ENCODE peak calls at places on chromosomes 16 and 17, in nine cellular contexts. P is keratinocyte, S is neural crest cell, G is Peyer's patch, L is brain microvascular endothelial cell, U is stomach, Z is BJ, B is ascending aorta, V is heart right ventricle. X is an unnamed sample.

GRCh38 chr17:3961564-3962047 is 2.6 kb downstream of the ATP2A3 start:
- DNase-seq in P (no peak), S (no peak), G (peak), L (no peak), U (no peak), Z (no peak), B (no peak), V (no peak), X (no peak)

GRCh38 chr16:87363771-87364476 is 19.7 kb downstream of the FBXO31 start:
- DNase-seq in P (no peak), S (no peak), G (no peak), L (no peak), U (peak), Z (no peak), B (no peak), V (peak), X (no peak)

GRCh38 chr17:70320642-70321345 is 151.5 kb downstream of the KCNJ2 start:
- DNase-seq in P (no peak), S (no peak), G (no peak), L (no peak), U (no peak), Z (no peak), B (no peak), V (no peak), X (no peak)

GRCh38 chr16:86523166-86523740 is 12.9 kb downstream of the FOXF1 start:
- DNase-seq in P (no peak), S (no peak), G (no peak), L (no peak), U (no peak), Z (no peak), B (no peak), V (no peak), X (no peak)

GRCh38 chr17:1130191-1130590 is 49.6 kb downstream of the ABR start:
- DNase-seq in P (no peak), S (no peak), G (no peak), L (no peak), U (no peak), Z (no peak), B (no peak), V (no peak), X (no peak)

GRCh38 chr17:65593870-65594584 is 32.6 kb upstream of the AXIN2 start:
- DNase-seq in P (no peak), S (no peak), G (no peak), L (peak), U (no peak), Z (no peak), B (no peak), V (no peak), X (no peak)

GRCh38 chr17:81511800-81512559 is 619 bp downstream of the ACTG1 start:
- DNase-seq in P (no peak), S (no peak), G (peak), L (no peak), U (no peak), Z (no peak), B (no peak), V (no peak), X (peak)

GRCh38 chr17:31216053-31216751 is 80.8 kb downstream of the OMG start:
- DNase-seq in P (no peak), S (no peak), G (no peak), L (peak), U (no peak), Z (peak), B (no peak), V (no peak), X (no peak)

GRCh38 chr17:48012151-48012520 is 25.5 kb downstream of the COPZ2 start:
- DNase-seq in P (no peak), S (peak), G (peak), L (no peak), U (peak), Z (no peak), B (no peak), V (peak), X (peak)

GRCh38 chr17:72053069-72053846 is 67.6 kb upstream of the SOX9 start:
- DNase-seq in P (no peak), S (no peak), G (no peak), L (no peak), U (no peak), Z (no peak), B (no peak), V (no peak), X (no peak)

GRCh38 chr16:21166561-21166961 is 8.1 kb downstream of the LDAF1 start:
- DNase-seq in P (no peak), S (no peak), G (no peak), L (no peak), U (no peak), Z (no peak), B (no peak), V (no peak), X (no peak)

GRCh38 chr17:8311131-8311790 is 1.2 kb downstream of the ARHGEF15 start:
- DNase-seq in P (no peak), S (no peak), G (no peak), L (no peak), U (no peak), Z (no peak), B (no peak), V (peak), X (no peak)

GRCh38 chr17:18981642-18982424 is 22.7 kb downstream of the FAM83G start:
- DNase-seq in P (no peak), S (no peak), G (peak), L (peak), U (peak), Z (no peak), B (no peak), V (no peak), X (no peak)

GRCh38 chr17:80754846-80755245 is 210.2 kb downstream of the RPTOR start:
- DNase-seq in P (no peak), S (no peak), G (no peak), L (no peak), U (no peak), Z (no peak), B (no peak), V (no peak), X (no peak)

GRCh38 chr16:5398203-5398602 is 300.6 kb upstream of the EEF2KMT start:
- DNase-seq in P (no peak), S (no peak), G (no peak), L (no peak), U (no peak), Z (no peak), B (no peak), V (no peak), X (no peak)

GRCh38 chr17:55442953-55443683 is 21.5 kb upstream of the MMD start:
- DNase-seq in P (no peak), S (no peak), G (no peak), L (no peak), U (no peak), Z (no peak), B (no peak), V (no peak), X (no peak)

GRCh38 chr17:68498479-68499326 is 13.5 kb upstream of the PRKAR1A start:
- DNase-seq in P (no peak), S (no peak), G (no peak), L (no peak), U (peak), Z (no peak), B (no peak), V (peak), X (no peak)

GRCh38 chr17:78485416-78486168 is 91.6 kb downstream of the DNAH17 start:
- DNase-seq in P (no peak), S (no peak), G (no peak), L (no peak), U (no peak), Z (no peak), B (no peak), V (no peak), X (no peak)

GRCh38 chr16:85615014-85615851 is 2.1 kb downstream of the GSE1 start:
- DNase-seq in P (peak), S (no peak), G (peak), L (no peak), U (peak), Z (no peak), B (no peak), V (peak), X (no peak)

GRCh38 chr17:6241996-6242395 is 171.8 kb downstream of the WSCD1 start:
- DNase-seq in P (no peak), S (no peak), G (no peak), L (no peak), U (no peak), Z (no peak), B (no peak), V (no peak), X (no peak)

GRCh38 chr16:72815348-72816318 is 232.3 kb downstream of the ZFHX3 start:
- DNase-seq in P (no peak), S (no peak), G (no peak), L (no peak), U (no peak), Z (no peak), B (no peak), V (no peak), X (no peak)

GRCh38 chr16:72821551-72821950 is 226.4 kb downstream of the ZFHX3 start:
- DNase-seq in P (no peak), S (no peak), G (no peak), L (no peak), U (no peak), Z (no peak), B (no peak), V (no peak), X (no peak)

GRCh38 chr16:72814226-72814625 is 233.7 kb downstream of the ZFHX3 start:
- DNase-seq in P (no peak), S (no peak), G (no peak), L (no peak), U (no peak), Z (no peak), B (no peak), V (no peak), X (no peak)

GRCh38 chr16:72819345-72819744 is 228.6 kb downstream of the ZFHX3 start:
- DNase-seq in P (no peak), S (no peak), G (no peak), L (peak), U (no peak), Z (peak), B (no peak), V (no peak), X (no peak)

GRCh38 chr16:72818286-72818845 is 229.6 kb downstream of the ZFHX3 start:
- DNase-seq in P (no peak), S (no peak), G (no peak), L (no peak), U (no peak), Z (no peak), B (no peak), V (no peak), X (no peak)
- TF ChIP-seq CTCF in P (peak), S (peak), G (no peak), L (peak), U (no peak), Z (peak), B (no peak), V (no peak), X (no peak)

GRCh38 chr17:50883850-50884291 is 17.7 kb upstream of the TOB1 start:
- DNase-seq in P (no peak), S (no peak), G (no peak), L (no peak), U (peak), Z (no peak), B (no peak), V (no peak), X (peak)
- TF ChIP-seq CTCF in P (no peak), S (no peak), G (no peak), L (no peak), U (no peak), Z (no peak), B (no peak), V (no peak), X (no peak)

DNA sequence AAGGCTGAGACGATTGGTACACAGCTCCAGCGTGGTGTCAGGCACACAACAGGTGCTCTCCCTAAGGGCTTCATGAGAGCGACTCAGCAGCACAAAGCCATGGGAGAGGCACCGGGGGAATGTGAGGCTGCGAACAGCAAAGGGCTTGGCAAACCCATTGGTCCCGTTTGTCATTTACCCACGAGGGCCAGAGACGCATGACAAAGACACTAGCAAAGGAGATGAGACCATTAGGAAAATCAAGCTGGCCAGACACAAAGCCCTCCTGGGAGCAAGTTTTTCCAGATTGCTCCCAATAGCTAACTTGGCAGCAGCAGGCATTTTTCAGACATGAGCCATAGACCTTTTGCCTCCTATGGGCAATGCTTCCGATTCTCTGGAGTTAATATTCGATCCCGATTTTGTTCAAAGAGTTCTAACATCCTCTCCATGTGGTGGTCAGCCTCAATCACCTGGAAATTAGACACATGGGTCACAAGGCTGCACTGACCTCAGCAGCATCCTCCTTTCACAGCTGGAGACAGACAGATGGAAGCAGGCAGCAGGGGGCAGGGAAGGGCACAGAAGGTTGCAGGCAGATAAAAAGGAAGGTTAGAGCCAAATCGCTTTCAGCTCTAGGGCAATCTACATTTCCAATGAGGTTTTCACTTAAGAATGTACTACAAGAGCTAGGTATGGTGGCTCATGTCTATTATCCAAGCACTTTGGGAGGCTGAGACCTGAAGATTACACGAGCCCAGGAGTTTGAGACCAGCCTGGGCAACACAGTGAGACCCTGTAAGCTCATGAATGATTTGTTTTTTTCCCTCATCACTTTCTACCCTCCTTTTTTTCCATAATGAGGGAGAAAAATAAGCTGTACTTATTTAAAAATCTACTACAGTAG is 38.1 kb downstream of the TK2 start:
- DNase-seq in P (no peak), S (no peak), G (peak), L (peak), U (peak), Z (no peak), B (no peak), V (no peak), X (no peak)
- TF ChIP-seq CTCF in P (no peak), S (no peak), G (peak), L (peak), U (no peak), Z (peak), B (peak), V (peak), X (no peak)

GRCh38 chr16:3058173-3059030 is 7.0 kb upstream of the IL32 start:
- DNase-seq in P (no peak), S (no peak), G (peak), L (no peak), U (peak), Z (no peak), B (no peak), V (peak), X (no peak)
- TF ChIP-seq CTCF in P (peak), S (no peak), G (no peak), L (peak), U (no peak), Z (no peak), B (no peak), V (no peak), X (no peak)